ENCODE peak calls at places on chromosomes 4 and X, in seven cellular contexts. One of them, this sample, is unnamed.
A peak's percentile ranks its signal among the peaks of the same experiment; 100 is the strongest.

GRCh38 chrX:51332188-51332942 is at the start of gene NUDT10:
- DNase-seq in prostate gland: peak; percentile 58
- DNase-seq in upper lobe of left lung: peak; percentile 24
- DNase-seq in retinal pigment epithelial cell: peak; percentile 8
- DNase-seq in progenitor cell of endocrine pancreas: peak; percentile 59
- DNase-seq in cardiac muscle cell: peak; percentile 69
- DNase-seq in pancreas: peak; percentile 15
- DNase-seq in this sample: peak; percentile 25

GRCh38 chr4:67736262-67736661 is 17.9 kb downstream of the GNRHR start:
- DNase-seq in prostate gland: no peak
- DNase-seq in upper lobe of left lung: no peak
- DNase-seq in retinal pigment epithelial cell: no peak
- DNase-seq in progenitor cell of endocrine pancreas: no peak
- DNase-seq in cardiac muscle cell: no peak
- DNase-seq in pancreas: no peak
- DNase-seq in this sample: no peak

GRCh38 chrX:16825306-16826035 is 39.2 kb downstream of the TXLNG start:
- DNase-seq in prostate gland: no peak
- DNase-seq in upper lobe of left lung: no peak
- DNase-seq in retinal pigment epithelial cell: no peak
- DNase-seq in progenitor cell of endocrine pancreas: no peak
- DNase-seq in cardiac muscle cell: no peak
- DNase-seq in pancreas: no peak
- DNase-seq in this sample: no peak

GRCh38 chr4:74014332-74014731 is 15.9 kb upstream of the CXCL5 start:
- DNase-seq in prostate gland: no peak
- DNase-seq in upper lobe of left lung: no peak
- DNase-seq in retinal pigment epithelial cell: no peak
- DNase-seq in progenitor cell of endocrine pancreas: no peak
- DNase-seq in cardiac muscle cell: no peak
- DNase-seq in pancreas: no peak
- DNase-seq in this sample: no peak

GRCh38 chr4:41977709-41978108 is 3.8 kb upstream of the DCAF4L1 start:
- DNase-seq in prostate gland: no peak
- DNase-seq in upper lobe of left lung: no peak
- DNase-seq in retinal pigment epithelial cell: no peak
- DNase-seq in progenitor cell of endocrine pancreas: no peak
- DNase-seq in cardiac muscle cell: peak; percentile 29
- DNase-seq in pancreas: no peak
- DNase-seq in this sample: no peak

GRCh38 chr4:76272091-76272490 is 20.6 kb downstream of the FAM47E start:
- DNase-seq in prostate gland: no peak
- DNase-seq in upper lobe of left lung: no peak
- DNase-seq in retinal pigment epithelial cell: no peak
- DNase-seq in progenitor cell of endocrine pancreas: no peak
- DNase-seq in cardiac muscle cell: no peak
- DNase-seq in pancreas: no peak
- DNase-seq in this sample: no peak

GRCh38 chr4:7295917-7296660 is 103.8 kb downstream of the SORCS2 start:
- DNase-seq in prostate gland: no peak
- DNase-seq in upper lobe of left lung: no peak
- DNase-seq in retinal pigment epithelial cell: no peak
- DNase-seq in progenitor cell of endocrine pancreas: no peak
- DNase-seq in cardiac muscle cell: peak; percentile 39
- DNase-seq in pancreas: no peak
- DNase-seq in this sample: no peak

GRCh38 chr4:84875636-84876371 is 90.7 kb downstream of the WDFY3 start:
- DNase-seq in prostate gland: no peak
- DNase-seq in upper lobe of left lung: no peak
- DNase-seq in retinal pigment epithelial cell: no peak
- DNase-seq in progenitor cell of endocrine pancreas: no peak
- DNase-seq in cardiac muscle cell: peak; percentile 62
- DNase-seq in pancreas: no peak
- DNase-seq in this sample: no peak

GRCh38 chr4:183823394-183823793 is 81.7 kb upstream of the STOX2 start:
- DNase-seq in prostate gland: no peak
- DNase-seq in upper lobe of left lung: no peak
- DNase-seq in retinal pigment epithelial cell: peak; percentile 86
- DNase-seq in progenitor cell of endocrine pancreas: no peak
- DNase-seq in cardiac muscle cell: peak; percentile 89
- DNase-seq in pancreas: no peak
- DNase-seq in this sample: no peak

GRCh38 chrX:44400588-44400987 is 57.1 kb upstream of the EFHC2 start:
- DNase-seq in prostate gland: no peak
- DNase-seq in upper lobe of left lung: no peak
- DNase-seq in retinal pigment epithelial cell: peak; percentile 85
- DNase-seq in progenitor cell of endocrine pancreas: no peak
- DNase-seq in cardiac muscle cell: peak; percentile 87
- DNase-seq in pancreas: no peak
- DNase-seq in this sample: no peak

GRCh38 chr4:144259285-144259684 is 118.8 kb upstream of the GYPA start:
- DNase-seq in prostate gland: no peak
- DNase-seq in upper lobe of left lung: no peak
- DNase-seq in retinal pigment epithelial cell: no peak
- DNase-seq in progenitor cell of endocrine pancreas: no peak
- DNase-seq in cardiac muscle cell: no peak
- DNase-seq in pancreas: no peak
- DNase-seq in this sample: no peak

GRCh38 chr4:165785337-165785736 is 87.7 kb upstream of the TLL1 start:
- DNase-seq in prostate gland: no peak
- DNase-seq in upper lobe of left lung: no peak
- DNase-seq in retinal pigment epithelial cell: no peak
- DNase-seq in progenitor cell of endocrine pancreas: no peak
- DNase-seq in cardiac muscle cell: no peak
- DNase-seq in pancreas: no peak
- DNase-seq in this sample: no peak

GRCh38 chr4:56668267-56668666 is 12.8 kb downstream of the HOPX start:
- DNase-seq in prostate gland: no peak
- DNase-seq in upper lobe of left lung: no peak
- DNase-seq in retinal pigment epithelial cell: no peak
- DNase-seq in progenitor cell of endocrine pancreas: no peak
- DNase-seq in cardiac muscle cell: peak; percentile 31
- DNase-seq in pancreas: no peak
- DNase-seq in this sample: no peak

GRCh38 chr4:6926081-6926480 is 16.5 kb downstream of the TBC1D14 start:
- DNase-seq in prostate gland: no peak
- DNase-seq in upper lobe of left lung: no peak
- DNase-seq in retinal pigment epithelial cell: no peak
- DNase-seq in progenitor cell of endocrine pancreas: no peak
- DNase-seq in cardiac muscle cell: no peak
- DNase-seq in pancreas: no peak
- DNase-seq in this sample: no peak

GRCh38 chr4:182569561-182569960 is 326.4 kb downstream of the TENM3 start:
- DNase-seq in prostate gland: no peak
- DNase-seq in upper lobe of left lung: no peak
- DNase-seq in retinal pigment epithelial cell: no peak
- DNase-seq in progenitor cell of endocrine pancreas: no peak
- DNase-seq in cardiac muscle cell: no peak
- DNase-seq in pancreas: no peak
- DNase-seq in this sample: no peak

GRCh38 chr4:108130955-108131354 is 37.8 kb downstream of the LEF1 start:
- DNase-seq in prostate gland: no peak
- DNase-seq in upper lobe of left lung: no peak
- DNase-seq in retinal pigment epithelial cell: no peak
- DNase-seq in progenitor cell of endocrine pancreas: no peak
- DNase-seq in cardiac muscle cell: no peak
- DNase-seq in pancreas: no peak
- DNase-seq in this sample: no peak
- TF ChIP-seq CTCF in prostate gland: no peak
- TF ChIP-seq CTCF in upper lobe of left lung: no peak
- TF ChIP-seq CTCF in retinal pigment epithelial cell: peak; percentile 13
- TF ChIP-seq CTCF in progenitor cell of endocrine pancreas: no peak
- TF ChIP-seq CTCF in cardiac muscle cell: peak; percentile 22
- TF ChIP-seq CTCF in pancreas: no peak
- TF ChIP-seq CTCF in this sample: no peak

GRCh38 chrX:36683507-36683906 is 324.7 kb upstream of the FAM47C start:
- DNase-seq in prostate gland: no peak
- DNase-seq in upper lobe of left lung: no peak
- DNase-seq in retinal pigment epithelial cell: no peak
- DNase-seq in progenitor cell of endocrine pancreas: no peak
- DNase-seq in cardiac muscle cell: no peak
- DNase-seq in pancreas: no peak
- DNase-seq in this sample: no peak

GRCh38 chrX:36684053-36684452 is 324.1 kb upstream of the FAM47C start:
- DNase-seq in prostate gland: no peak
- DNase-seq in upper lobe of left lung: no peak
- DNase-seq in retinal pigment epithelial cell: no peak
- DNase-seq in progenitor cell of endocrine pancreas: no peak
- DNase-seq in cardiac muscle cell: no peak
- DNase-seq in pancreas: no peak
- DNase-seq in this sample: no peak
- TF ChIP-seq CTCF in prostate gland: no peak
- TF ChIP-seq CTCF in upper lobe of left lung: no peak
- TF ChIP-seq CTCF in retinal pigment epithelial cell: no peak
- TF ChIP-seq CTCF in progenitor cell of endocrine pancreas: no peak
- TF ChIP-seq CTCF in cardiac muscle cell: no peak
- TF ChIP-seq CTCF in pancreas: no peak
- TF ChIP-seq CTCF in this sample: no peak

GRCh38 chr4:111043286-111043685 is 420.4 kb upstream of the PITX2 start:
- DNase-seq in prostate gland: no peak
- DNase-seq in upper lobe of left lung: no peak
- DNase-seq in retinal pigment epithelial cell: no peak
- DNase-seq in progenitor cell of endocrine pancreas: no peak
- DNase-seq in cardiac muscle cell: no peak
- DNase-seq in pancreas: no peak
- DNase-seq in this sample: no peak

GRCh38 chr4:111048316-111048715 is 425.4 kb upstream of the PITX2 start:
- DNase-seq in prostate gland: no peak
- DNase-seq in upper lobe of left lung: no peak
- DNase-seq in retinal pigment epithelial cell: no peak
- DNase-seq in progenitor cell of endocrine pancreas: no peak
- DNase-seq in cardiac muscle cell: no peak
- DNase-seq in pancreas: no peak
- DNase-seq in this sample: no peak

GRCh38 chr4:111040904-111041303 is 418.0 kb upstream of the PITX2 start:
- DNase-seq in prostate gland: no peak
- DNase-seq in upper lobe of left lung: no peak
- DNase-seq in retinal pigment epithelial cell: no peak
- DNase-seq in progenitor cell of endocrine pancreas: no peak
- DNase-seq in cardiac muscle cell: no peak
- DNase-seq in pancreas: no peak
- DNase-seq in this sample: no peak

GRCh38 chr4:111046811-111047210 is 423.9 kb upstream of the PITX2 start:
- DNase-seq in prostate gland: no peak
- DNase-seq in upper lobe of left lung: no peak
- DNase-seq in retinal pigment epithelial cell: no peak
- DNase-seq in progenitor cell of endocrine pancreas: no peak
- DNase-seq in cardiac muscle cell: no peak
- DNase-seq in pancreas: no peak
- DNase-seq in this sample: no peak

DNA sequence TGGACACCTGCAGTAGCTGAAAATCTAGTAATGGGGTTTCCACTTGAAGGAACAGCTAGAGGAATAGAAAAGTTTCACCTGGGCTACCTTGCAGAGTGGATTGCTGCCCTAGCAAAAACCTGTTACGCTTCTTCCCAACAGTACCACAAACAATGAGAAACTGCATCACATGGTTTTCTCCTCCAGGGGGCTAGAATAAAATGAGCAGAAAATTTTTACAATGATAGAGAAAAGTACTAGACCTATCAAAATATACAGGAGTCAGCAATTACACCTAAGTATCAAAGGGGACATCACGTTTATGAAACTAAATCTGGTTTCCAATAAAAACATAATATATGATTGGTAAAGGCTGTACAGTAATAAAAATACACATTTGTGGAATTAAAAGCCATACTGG is 423.1 kb upstream of the PITX2 start:
- DNase-seq in prostate gland: no peak
- DNase-seq in upper lobe of left lung: no peak
- DNase-seq in retinal pigment epithelial cell: no peak
- DNase-seq in progenitor cell of endocrine pancreas: no peak
- DNase-seq in cardiac muscle cell: no peak
- DNase-seq in pancreas: no peak
- DNase-seq in this sample: no peak
- TF ChIP-seq CTCF in prostate gland: no peak
- TF ChIP-seq CTCF in upper lobe of left lung: no peak
- TF ChIP-seq CTCF in retinal pigment epithelial cell: no peak
- TF ChIP-seq CTCF in progenitor cell of endocrine pancreas: peak; percentile 24
- TF ChIP-seq CTCF in cardiac muscle cell: no peak
- TF ChIP-seq CTCF in pancreas: no peak
- TF ChIP-seq CTCF in this sample: no peak

DNA sequence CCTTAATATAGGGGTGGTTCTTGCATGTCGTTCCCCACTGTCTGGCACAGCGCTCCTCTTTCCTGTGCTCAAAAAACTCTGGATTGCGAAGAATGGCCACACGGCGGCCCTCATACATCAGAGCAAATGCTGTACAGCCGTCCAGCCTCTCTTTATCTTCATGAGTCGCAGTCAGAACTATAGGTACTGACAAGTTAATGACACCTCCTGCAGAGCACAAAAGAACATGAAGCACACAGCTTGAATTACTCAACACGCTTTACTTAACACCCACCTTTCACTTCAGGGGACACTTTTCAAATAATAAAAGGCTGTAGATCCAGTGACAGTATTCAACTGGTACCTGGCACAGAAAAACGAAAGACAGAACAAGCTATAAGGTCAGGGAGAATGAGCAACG is 65.3 kb downstream of the PAPSS1 start:
- DNase-seq in prostate gland: no peak
- DNase-seq in upper lobe of left lung: no peak
- DNase-seq in retinal pigment epithelial cell: no peak
- DNase-seq in progenitor cell of endocrine pancreas: no peak
- DNase-seq in cardiac muscle cell: no peak
- DNase-seq in pancreas: no peak
- DNase-seq in this sample: no peak
- TF ChIP-seq CTCF in prostate gland: no peak
- TF ChIP-seq CTCF in upper lobe of left lung: no peak
- TF ChIP-seq CTCF in retinal pigment epithelial cell: peak; percentile 6
- TF ChIP-seq CTCF in progenitor cell of endocrine pancreas: peak; percentile 23
- TF ChIP-seq CTCF in cardiac muscle cell: no peak
- TF ChIP-seq CTCF in pancreas: no peak
- TF ChIP-seq CTCF in this sample: no peak

GRCh38 chr4:169068423-169068822 is 58.4 kb upstream of the CBR4 start:
- DNase-seq in prostate gland: no peak
- DNase-seq in upper lobe of left lung: no peak
- DNase-seq in retinal pigment epithelial cell: no peak
- DNase-seq in progenitor cell of endocrine pancreas: no peak
- DNase-seq in cardiac muscle cell: no peak
- DNase-seq in pancreas: no peak
- DNase-seq in this sample: no peak
- TF ChIP-seq CTCF in prostate gland: no peak
- TF ChIP-seq CTCF in upper lobe of left lung: no peak
- TF ChIP-seq CTCF in retinal pigment epithelial cell: no peak
- TF ChIP-seq CTCF in progenitor cell of endocrine pancreas: no peak
- TF ChIP-seq CTCF in cardiac muscle cell: no peak
- TF ChIP-seq CTCF in pancreas: no peak
- TF ChIP-seq CTCF in this sample: no peak

GRCh38 chr4:32778938-32779337 is 2058.8 kb downstream of the PCDH7 start:
- DNase-seq in prostate gland: no peak
- DNase-seq in upper lobe of left lung: no peak
- DNase-seq in retinal pigment epithelial cell: no peak
- DNase-seq in progenitor cell of endocrine pancreas: no peak
- DNase-seq in cardiac muscle cell: no peak
- DNase-seq in pancreas: no peak
- DNase-seq in this sample: no peak

GRCh38 chr4:32778025-32778424 is 2057.9 kb downstream of the PCDH7 start:
- DNase-seq in prostate gland: no peak
- DNase-seq in upper lobe of left lung: no peak
- DNase-seq in retinal pigment epithelial cell: no peak
- DNase-seq in progenitor cell of endocrine pancreas: no peak
- DNase-seq in cardiac muscle cell: no peak
- DNase-seq in pancreas: no peak
- DNase-seq in this sample: no peak

GRCh38 chr4:32776435-32777203 is 2056.4 kb downstream of the PCDH7 start:
- DNase-seq in prostate gland: no peak
- DNase-seq in upper lobe of left lung: no peak
- DNase-seq in retinal pigment epithelial cell: no peak
- DNase-seq in progenitor cell of endocrine pancreas: no peak
- DNase-seq in cardiac muscle cell: no peak
- DNase-seq in pancreas: no peak
- DNase-seq in this sample: no peak

GRCh38 chr4:32775049-32775448 is 2054.9 kb downstream of the PCDH7 start:
- DNase-seq in prostate gland: no peak
- DNase-seq in upper lobe of left lung: no peak
- DNase-seq in retinal pigment epithelial cell: peak; percentile 10
- DNase-seq in progenitor cell of endocrine pancreas: no peak
- DNase-seq in cardiac muscle cell: peak; percentile 14
- DNase-seq in pancreas: no peak
- DNase-seq in this sample: no peak
- TF ChIP-seq CTCF in prostate gland: no peak
- TF ChIP-seq CTCF in upper lobe of left lung: no peak
- TF ChIP-seq CTCF in retinal pigment epithelial cell: peak; percentile 60
- TF ChIP-seq CTCF in progenitor cell of endocrine pancreas: peak; percentile 32
- TF ChIP-seq CTCF in cardiac muscle cell: peak; percentile 19
- TF ChIP-seq CTCF in pancreas: no peak
- TF ChIP-seq CTCF in this sample: no peak